ENCODE peak calls at places on chromosomes 12 and 14, in ten cellular contexts. One of them, this sample, is unnamed.

GRCh38 chr12:70849265-70849960 is 71.1 kb downstream of the PTPRR start:
- DNase-seq in SJSA1: no peak
- DNase-seq in HTR-8/SVneo: peak; percentile 3
- DNase-seq in transverse colon: no peak
- DNase-seq in DND-41: no peak
- DNase-seq in stimulated activated CD8-positive, alpha-beta memory T cell treated with anti-CD3 and anti-CD28 coated beads, Interleukin-15, amount 100 ng/mL, for 1 hour: no peak
- DNase-seq in MCF 10A: peak; percentile 60
- DNase-seq in activated T-cell treated with anti-CD3 and anti-CD28 coated beads, Interleukin-2, amount 50 U/mL, for 72 hours: no peak
- DNase-seq in WTC11: no peak
- DNase-seq in SK-MEL-5: peak; percentile 64
- DNase-seq in this sample: peak; percentile 7

GRCh38 chr12:28164644-28165313 is 25.5 kb upstream of the CCDC91 start:
- DNase-seq in activated T-cell treated with anti-CD3 and anti-CD28 coated beads, Interleukin-2, amount 50 U/mL, for 72 hours: no peak
- DNase-seq in WTC11: no peak
- DNase-seq in HTR-8/SVneo: no peak
- DNase-seq in stimulated activated CD8-positive, alpha-beta memory T cell treated with anti-CD3 and anti-CD28 coated beads, Interleukin-15, amount 100 ng/mL, for 1 hour: no peak
- DNase-seq in MCF 10A: peak; percentile 7
- DNase-seq in transverse colon: peak; percentile 10
- DNase-seq in SJSA1: no peak
- DNase-seq in DND-41: no peak
- DNase-seq in SK-MEL-5: no peak
- DNase-seq in this sample: no peak

GRCh38 chr12:6965714-6966113 is 4.8 kb downstream of the PHB2 start:
- DNase-seq in SJSA1: no peak
- DNase-seq in activated T-cell treated with anti-CD3 and anti-CD28 coated beads, Interleukin-2, amount 50 U/mL, for 72 hours: no peak
- DNase-seq in MCF 10A: no peak
- DNase-seq in stimulated activated CD8-positive, alpha-beta memory T cell treated with anti-CD3 and anti-CD28 coated beads, Interleukin-15, amount 100 ng/mL, for 1 hour: no peak
- DNase-seq in SK-MEL-5: no peak
- DNase-seq in transverse colon: no peak
- DNase-seq in DND-41: no peak
- DNase-seq in HTR-8/SVneo: no peak
- DNase-seq in WTC11: no peak
- DNase-seq in this sample: no peak

GRCh38 chr14:77181124-77181602 is 435 bp upstream of the TMEM63C start:
- DNase-seq in MCF 10A: no peak
- DNase-seq in WTC11: no peak
- DNase-seq in transverse colon: peak; percentile 17
- DNase-seq in activated T-cell treated with anti-CD3 and anti-CD28 coated beads, Interleukin-2, amount 50 U/mL, for 72 hours: no peak
- DNase-seq in stimulated activated CD8-positive, alpha-beta memory T cell treated with anti-CD3 and anti-CD28 coated beads, Interleukin-15, amount 100 ng/mL, for 1 hour: no peak
- DNase-seq in SJSA1: no peak
- DNase-seq in SK-MEL-5: no peak
- DNase-seq in HTR-8/SVneo: peak; percentile 39
- DNase-seq in DND-41: no peak
- DNase-seq in this sample: no peak

GRCh38 chr14:64760146-64760755 is 56.0 kb downstream of the PLEKHG3 start:
- DNase-seq in HTR-8/SVneo: peak; percentile 92
- DNase-seq in SJSA1: peak; percentile 61
- DNase-seq in DND-41: peak; percentile 65
- DNase-seq in SK-MEL-5: peak; percentile 66
- DNase-seq in transverse colon: peak; percentile 77
- DNase-seq in WTC11: peak; percentile 86
- DNase-seq in MCF 10A: peak; percentile 69
- DNase-seq in stimulated activated CD8-positive, alpha-beta memory T cell treated with anti-CD3 and anti-CD28 coated beads, Interleukin-15, amount 100 ng/mL, for 1 hour: peak; percentile 30
- DNase-seq in activated T-cell treated with anti-CD3 and anti-CD28 coated beads, Interleukin-2, amount 50 U/mL, for 72 hours: peak; percentile 72
- DNase-seq in this sample: peak; percentile 58

GRCh38 chr14:99093532-99094517 is 178.2 kb downstream of the BCL11B start:
- DNase-seq in transverse colon: no peak
- DNase-seq in stimulated activated CD8-positive, alpha-beta memory T cell treated with anti-CD3 and anti-CD28 coated beads, Interleukin-15, amount 100 ng/mL, for 1 hour: no peak
- DNase-seq in activated T-cell treated with anti-CD3 and anti-CD28 coated beads, Interleukin-2, amount 50 U/mL, for 72 hours: no peak
- DNase-seq in MCF 10A: no peak
- DNase-seq in WTC11: no peak
- DNase-seq in SJSA1: no peak
- DNase-seq in SK-MEL-5: no peak
- DNase-seq in DND-41: no peak
- DNase-seq in HTR-8/SVneo: no peak
- DNase-seq in this sample: no peak

GRCh38 chr12:124753993-124754392 is 109.7 kb downstream of the SCARB1 start:
- DNase-seq in stimulated activated CD8-positive, alpha-beta memory T cell treated with anti-CD3 and anti-CD28 coated beads, Interleukin-15, amount 100 ng/mL, for 1 hour: no peak
- DNase-seq in WTC11: no peak
- DNase-seq in DND-41: peak; percentile 24
- DNase-seq in SK-MEL-5: no peak
- DNase-seq in SJSA1: no peak
- DNase-seq in transverse colon: no peak
- DNase-seq in MCF 10A: no peak
- DNase-seq in activated T-cell treated with anti-CD3 and anti-CD28 coated beads, Interleukin-2, amount 50 U/mL, for 72 hours: no peak
- DNase-seq in HTR-8/SVneo: no peak
- DNase-seq in this sample: no peak

GRCh38 chr12:52235822-52236291 is 2.8 kb downstream of the KRT7 start:
- DNase-seq in SJSA1: no peak
- DNase-seq in activated T-cell treated with anti-CD3 and anti-CD28 coated beads, Interleukin-2, amount 50 U/mL, for 72 hours: no peak
- DNase-seq in HTR-8/SVneo: no peak
- DNase-seq in DND-41: no peak
- DNase-seq in WTC11: no peak
- DNase-seq in transverse colon: peak; percentile 66
- DNase-seq in SK-MEL-5: no peak
- DNase-seq in MCF 10A: peak; percentile 38
- DNase-seq in stimulated activated CD8-positive, alpha-beta memory T cell treated with anti-CD3 and anti-CD28 coated beads, Interleukin-15, amount 100 ng/mL, for 1 hour: no peak
- DNase-seq in this sample: no peak

GRCh38 chr12:2668816-2669215 is 126.0 kb upstream of the FKBP4 start:
- DNase-seq in HTR-8/SVneo: no peak
- DNase-seq in stimulated activated CD8-positive, alpha-beta memory T cell treated with anti-CD3 and anti-CD28 coated beads, Interleukin-15, amount 100 ng/mL, for 1 hour: no peak
- DNase-seq in activated T-cell treated with anti-CD3 and anti-CD28 coated beads, Interleukin-2, amount 50 U/mL, for 72 hours: no peak
- DNase-seq in WTC11: peak; percentile 4
- DNase-seq in DND-41: no peak
- DNase-seq in MCF 10A: no peak
- DNase-seq in transverse colon: peak; percentile 4
- DNase-seq in SK-MEL-5: no peak
- DNase-seq in SJSA1: peak; percentile 33
- DNase-seq in this sample: no peak

GRCh38 chr12:123748661-123749060 is 13.4 kb upstream of the DNAH10 start:
- DNase-seq in WTC11: no peak
- DNase-seq in MCF 10A: peak; percentile 7
- DNase-seq in activated T-cell treated with anti-CD3 and anti-CD28 coated beads, Interleukin-2, amount 50 U/mL, for 72 hours: no peak
- DNase-seq in transverse colon: no peak
- DNase-seq in DND-41: no peak
- DNase-seq in HTR-8/SVneo: no peak
- DNase-seq in SK-MEL-5: no peak
- DNase-seq in stimulated activated CD8-positive, alpha-beta memory T cell treated with anti-CD3 and anti-CD28 coated beads, Interleukin-15, amount 100 ng/mL, for 1 hour: no peak
- DNase-seq in SJSA1: no peak
- DNase-seq in this sample: no peak

GRCh38 chr12:109447482-109447881 is 29.6 kb downstream of the KCTD10 start:
- DNase-seq in SK-MEL-5: no peak
- DNase-seq in WTC11: no peak
- DNase-seq in HTR-8/SVneo: no peak
- DNase-seq in transverse colon: peak; percentile 20
- DNase-seq in activated T-cell treated with anti-CD3 and anti-CD28 coated beads, Interleukin-2, amount 50 U/mL, for 72 hours: no peak
- DNase-seq in stimulated activated CD8-positive, alpha-beta memory T cell treated with anti-CD3 and anti-CD28 coated beads, Interleukin-15, amount 100 ng/mL, for 1 hour: no peak
- DNase-seq in DND-41: no peak
- DNase-seq in MCF 10A: no peak
- DNase-seq in SJSA1: no peak
- DNase-seq in this sample: no peak